ENCODE peak calls at places on chromosomes 7 and 10, in five cellular contexts. Z is AML-193, A is Karpas-422, X is LoVo, I is GM12891. J is an unnamed sample.

GRCh38 chr7:128932862-128933821 is 4.6 kb upstream of the IRF5 start:
- DNase-seq in Z (peak), X (no peak), I (no peak), A (no peak), J (no peak)

GRCh38 chr10:65231148-65231547 is 1694.7 kb upstream of the LRRTM3 start:
- DNase-seq in X (no peak), Z (no peak), I (no peak), A (no peak), J (no peak)

GRCh38 chr7:131383417-131383816 is 55.7 kb downstream of the MKLN1 start:
- DNase-seq in A (peak), Z (no peak), I (no peak), X (no peak), J (no peak)

GRCh38 chr7:1639578-1640175 is 30.4 kb upstream of the ELFN1 start:
- DNase-seq in Z (no peak), I (no peak), A (no peak), X (no peak), J (no peak)

GRCh38 chr7:146492017-146492416 is 375.4 kb downstream of the CNTNAP2 start:
- DNase-seq in X (no peak), A (no peak), Z (no peak), I (no peak), J (peak)

GRCh38 chr10:116138897-116139296 is 134.1 kb downstream of the GFRA1 start:
- DNase-seq in A (no peak), I (no peak), X (no peak), Z (no peak), J (peak)

GRCh38 chr7:3239291-3239691 is 61.8 kb upstream of the SDK1 start:
- DNase-seq in X (no peak), Z (no peak), I (no peak), A (no peak), J (no peak)

GRCh38 chr10:44671321-44671720 is 239.8 kb upstream of the TMEM72 start:
- DNase-seq in I (no peak), A (no peak), X (no peak), Z (no peak), J (no peak)

GRCh38 chr10:20473361-20473760 is 423.8 kb downstream of the NEBL start:
- DNase-seq in Z (no peak), X (no peak), I (no peak), A (no peak), J (no peak)

GRCh38 chr10:110457851-110458582 is 39.7 kb upstream of the DUSP5 start:
- DNase-seq in A (no peak), Z (no peak), X (no peak), I (no peak), J (peak)

GRCh38 chr10:5976689-5977470 is 463 bp downstream of the IL15RA start:
- DNase-seq in A (no peak), Z (peak), X (peak), I (no peak), J (no peak)

GRCh38 chr7:27161721-27162547 is 3.4 kb downstream of the HOXA9 start:
- DNase-seq in Z (no peak), X (peak), A (peak), I (no peak), J (no peak)

GRCh38 chr7:130148561-130148960 is 56.6 kb downstream of the TMEM209 start:
- DNase-seq in Z (no peak), I (no peak), A (no peak), X (no peak), J (no peak)

GRCh38 chr10:131186547-131187253 is 124.8 kb downstream of the TCERG1L start:
- DNase-seq in Z (no peak), I (no peak), A (no peak), X (no peak), J (no peak)

GRCh38 chr7:106001196-106001595 is 38.1 kb downstream of the CDHR3 start:
- DNase-seq in X (no peak), A (no peak), I (no peak), Z (no peak), J (no peak)

GRCh38 chr7:14761506-14762296 is 140.8 kb downstream of the DGKB start:
- DNase-seq in A (no peak), Z (no peak), X (no peak), I (no peak), J (peak)

J was measured in LNCaP clone FGC.